ENCODE peak calls at places on chromosomes 2 and 18, in five cellular contexts. One of them, this sample, is unnamed. For H3K27me3, the result is how much of the 10 kb centered on the place peaks cover.

GRCh38 chr2:73000808-73001570 is 70.5 kb downstream of the SFXN5 start:
- DNase-seq in neuronal stem cell: no peak
- DNase-seq in thoracic aorta: no peak
- DNase-seq in neural progenitor cell: no peak
- DNase-seq in heart right ventricle: no peak
- DNase-seq in this sample: peak

GRCh38 chr2:215624423-215624829 is 188.6 kb upstream of the FN1 start:
- DNase-seq in heart right ventricle: no peak
- DNase-seq in neuronal stem cell: no peak
- DNase-seq in neural progenitor cell: no peak
- DNase-seq in thoracic aorta: peak
- DNase-seq in this sample: peak

GRCh38 chr18:58010265-58010664 is 33.8 kb upstream of the NEDD4L start:
- DNase-seq in neuronal stem cell: no peak
- DNase-seq in heart right ventricle: no peak
- DNase-seq in neural progenitor cell: no peak
- DNase-seq in thoracic aorta: no peak
- DNase-seq in this sample: no peak

GRCh38 chr2:15719566-15720313 is 128.1 kb downstream of the DDX1 start:
- DNase-seq in heart right ventricle: no peak
- DNase-seq in thoracic aorta: no peak
- DNase-seq in neuronal stem cell: no peak
- DNase-seq in neural progenitor cell: no peak
- DNase-seq in this sample: no peak

GRCh38 chr2:150066490-150066889 is 421.0 kb downstream of the RND3 start:
- DNase-seq in neuronal stem cell: no peak
- DNase-seq in neural progenitor cell: no peak
- DNase-seq in heart right ventricle: no peak
- DNase-seq in thoracic aorta: no peak
- DNase-seq in this sample: no peak

GRCh38 chr2:7146151-7146550 is 228.9 kb downstream of the RNF144A start:
- DNase-seq in heart right ventricle: no peak
- DNase-seq in thoracic aorta: no peak
- DNase-seq in neural progenitor cell: no peak
- DNase-seq in neuronal stem cell: no peak
- DNase-seq in this sample: no peak

GRCh38 chr2:164839914-164840457 is 1.6 kb downstream of the COBLL1 start:
- DNase-seq in heart right ventricle: peak
- DNase-seq in neuronal stem cell: no peak
- DNase-seq in neural progenitor cell: no peak
- DNase-seq in thoracic aorta: no peak
- DNase-seq in this sample: no peak

GRCh38 chr2:70371753-70372152 is 69.9 kb upstream of the FAM136A start:
- DNase-seq in neural progenitor cell: no peak
- DNase-seq in thoracic aorta: no peak
- DNase-seq in neuronal stem cell: no peak
- DNase-seq in heart right ventricle: no peak
- DNase-seq in this sample: no peak

GRCh38 chr2:187372213-187372612 is 75.8 kb downstream of the CALCRL start:
- DNase-seq in heart right ventricle: no peak
- DNase-seq in neuronal stem cell: no peak
- DNase-seq in neural progenitor cell: no peak
- DNase-seq in thoracic aorta: no peak
- DNase-seq in this sample: no peak

GRCh38 chr2:72937356-72937669 is 20.0 kb downstream of the EMX1 start:
- DNase-seq in neural progenitor cell: no peak
- DNase-seq in neuronal stem cell: no peak
- DNase-seq in heart right ventricle: no peak
- DNase-seq in thoracic aorta: no peak
- DNase-seq in this sample: no peak

GRCh38 chr2:73823916-73824523 is 4.7 kb upstream of the STAMBP start:
- DNase-seq in neural progenitor cell: peak
- DNase-seq in neuronal stem cell: peak
- DNase-seq in heart right ventricle: peak
- DNase-seq in thoracic aorta: no peak
- DNase-seq in this sample: no peak

GRCh38 chr2:136122654-136123053 is 4.7 kb upstream of the CXCR4 start:
- DNase-seq in heart right ventricle: no peak
- DNase-seq in neural progenitor cell: no peak
- DNase-seq in neuronal stem cell: no peak
- DNase-seq in thoracic aorta: no peak
- DNase-seq in this sample: no peak

GRCh38 chr18:72174972-72175649 is 369.0 kb downstream of the CBLN2 start:
- DNase-seq in neuronal stem cell: no peak
- DNase-seq in heart right ventricle: no peak
- DNase-seq in thoracic aorta: no peak
- DNase-seq in neural progenitor cell: no peak
- DNase-seq in this sample: no peak

GRCh38 chr2:96863575-96864342 is 5.9 kb upstream of the ANKRD39 start:
- DNase-seq in neural progenitor cell: no peak
- DNase-seq in thoracic aorta: no peak
- DNase-seq in neuronal stem cell: no peak
- DNase-seq in heart right ventricle: no peak
- DNase-seq in this sample: no peak

GRCh38 chr18:78603102-78603501 is 376.5 kb upstream of the SALL3 start:
- DNase-seq in neuronal stem cell: no peak
- DNase-seq in neural progenitor cell: no peak
- DNase-seq in heart right ventricle: no peak
- DNase-seq in thoracic aorta: no peak
- DNase-seq in this sample: no peak
- H3K27me3 ChIP-seq in neuronal stem cell: under half
- H3K27me3 ChIP-seq in neural progenitor cell: under half
- H3K27me3 ChIP-seq in heart right ventricle: under half
- H3K27me3 ChIP-seq in thoracic aorta: under half
- H3K27me3 ChIP-seq in this sample: under half

DNA sequence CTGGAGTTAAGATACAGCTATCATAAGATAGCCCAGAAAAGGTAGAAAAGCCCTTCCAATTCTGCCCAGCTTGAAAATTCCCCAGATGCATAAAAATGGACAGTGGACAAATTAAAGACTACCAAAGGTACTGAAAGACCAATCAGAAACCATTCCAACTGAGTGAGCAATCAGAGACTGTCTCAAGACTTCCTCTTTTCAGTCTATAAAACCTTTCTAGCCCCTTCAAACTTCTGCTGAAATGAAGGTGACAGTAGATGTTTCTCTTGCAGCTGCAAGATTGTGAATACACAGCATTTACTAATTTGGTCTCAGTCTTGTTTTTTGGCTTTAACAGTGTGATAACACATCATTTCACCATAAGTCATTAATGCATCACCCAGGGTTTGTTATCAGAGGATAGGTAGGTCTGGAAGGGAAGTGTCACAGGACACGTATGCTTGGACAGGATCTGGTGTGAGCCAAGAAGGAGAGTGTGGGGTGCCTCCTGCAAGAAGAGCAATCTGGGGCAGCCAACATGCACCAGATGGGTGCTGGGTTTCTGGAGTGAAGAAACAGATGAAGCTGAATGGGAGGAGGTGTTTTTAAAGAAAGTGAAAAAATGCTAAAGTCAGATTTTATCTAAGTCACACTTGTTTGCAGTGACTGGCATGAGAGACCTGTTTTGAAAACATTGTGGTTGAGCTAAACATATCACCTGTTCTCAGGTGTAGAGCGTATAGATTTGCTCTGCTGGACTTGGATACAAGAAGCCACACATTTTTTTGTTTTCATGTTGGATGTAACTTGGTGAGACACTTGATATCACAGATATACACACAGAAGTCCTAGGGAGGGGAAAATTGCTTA is 75.3 kb upstream of the DDX18 start:
- DNase-seq in neuronal stem cell: no peak
- DNase-seq in neural progenitor cell: no peak
- DNase-seq in heart right ventricle: no peak
- DNase-seq in thoracic aorta: no peak
- DNase-seq in this sample: no peak
- H3K27me3 ChIP-seq in neuronal stem cell: under half
- H3K27me3 ChIP-seq in neural progenitor cell: under half
- H3K27me3 ChIP-seq in heart right ventricle: under half
- H3K27me3 ChIP-seq in thoracic aorta: under half
- H3K27me3 ChIP-seq in this sample: under half

GRCh38 chr2:231939022-231939421 is 12.8 kb upstream of the NPPC start:
- DNase-seq in neural progenitor cell: no peak
- DNase-seq in thoracic aorta: no peak
- DNase-seq in heart right ventricle: no peak
- DNase-seq in neuronal stem cell: no peak
- DNase-seq in this sample: no peak
- H3K27me3 ChIP-seq in neural progenitor cell: under half
- H3K27me3 ChIP-seq in thoracic aorta: under half
- H3K27me3 ChIP-seq in heart right ventricle: under half
- H3K27me3 ChIP-seq in neuronal stem cell: under half
- H3K27me3 ChIP-seq in this sample: under half

DNA sequence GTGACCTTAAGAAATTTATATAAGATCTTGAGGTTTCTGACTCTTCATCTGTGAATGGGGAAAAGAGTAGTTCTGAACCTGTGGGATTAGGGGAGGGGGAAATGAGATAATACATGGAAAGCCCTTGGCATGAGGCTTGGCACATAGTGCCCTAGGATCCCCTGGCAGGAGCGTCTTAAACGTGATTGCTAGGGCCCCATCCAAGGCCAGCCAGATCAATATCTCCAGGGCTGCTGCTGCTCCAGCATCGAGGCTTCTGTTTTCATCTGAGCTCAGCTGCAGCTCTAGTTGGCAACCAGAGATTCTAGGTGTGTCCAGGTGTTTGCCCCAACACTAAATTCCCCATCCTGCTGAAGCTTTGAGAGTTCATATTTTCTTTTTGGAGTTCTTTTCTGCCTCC is 71.0 kb downstream of the IL1R2 start:
- DNase-seq in neuronal stem cell: no peak
- DNase-seq in neural progenitor cell: no peak
- DNase-seq in thoracic aorta: no peak
- DNase-seq in heart right ventricle: no peak
- DNase-seq in this sample: no peak
- H3K27me3 ChIP-seq in neuronal stem cell: under half
- H3K27me3 ChIP-seq in neural progenitor cell: under half
- H3K27me3 ChIP-seq in thoracic aorta: under half
- H3K27me3 ChIP-seq in heart right ventricle: under half
- H3K27me3 ChIP-seq in this sample: under half

GRCh38 chr2:236176417-236176816 is 8.2 kb upstream of the GBX2 start:
- DNase-seq in neural progenitor cell: peak
- DNase-seq in heart right ventricle: no peak
- DNase-seq in neuronal stem cell: peak
- DNase-seq in thoracic aorta: no peak
- DNase-seq in this sample: no peak
- H3K27me3 ChIP-seq in neural progenitor cell: half or more
- H3K27me3 ChIP-seq in heart right ventricle: half or more
- H3K27me3 ChIP-seq in neuronal stem cell: half or more
- H3K27me3 ChIP-seq in thoracic aorta: under half
- H3K27me3 ChIP-seq in this sample: under half

GRCh38 chr2:174328309-174329156 is 6.2 kb upstream of the SP9 start:
- DNase-seq in heart right ventricle: no peak
- DNase-seq in neuronal stem cell: peak
- DNase-seq in neural progenitor cell: peak
- DNase-seq in thoracic aorta: no peak
- DNase-seq in this sample: no peak

GRCh38 chr2:174327559-174327897 is 7.2 kb upstream of the SP9 start:
- DNase-seq in thoracic aorta: no peak
- DNase-seq in neural progenitor cell: no peak
- DNase-seq in neuronal stem cell: no peak
- DNase-seq in heart right ventricle: no peak
- DNase-seq in this sample: no peak

GRCh38 chr2:174327958-174328308 is 6.8 kb upstream of the SP9 start:
- DNase-seq in thoracic aorta: no peak
- DNase-seq in neural progenitor cell: peak
- DNase-seq in heart right ventricle: no peak
- DNase-seq in neuronal stem cell: peak
- DNase-seq in this sample: no peak

GRCh38 chr2:174330945-174331619 is 3.7 kb upstream of the SP9 start:
- DNase-seq in heart right ventricle: no peak
- DNase-seq in neuronal stem cell: peak
- DNase-seq in thoracic aorta: no peak
- DNase-seq in neural progenitor cell: peak
- DNase-seq in this sample: no peak

DNA sequence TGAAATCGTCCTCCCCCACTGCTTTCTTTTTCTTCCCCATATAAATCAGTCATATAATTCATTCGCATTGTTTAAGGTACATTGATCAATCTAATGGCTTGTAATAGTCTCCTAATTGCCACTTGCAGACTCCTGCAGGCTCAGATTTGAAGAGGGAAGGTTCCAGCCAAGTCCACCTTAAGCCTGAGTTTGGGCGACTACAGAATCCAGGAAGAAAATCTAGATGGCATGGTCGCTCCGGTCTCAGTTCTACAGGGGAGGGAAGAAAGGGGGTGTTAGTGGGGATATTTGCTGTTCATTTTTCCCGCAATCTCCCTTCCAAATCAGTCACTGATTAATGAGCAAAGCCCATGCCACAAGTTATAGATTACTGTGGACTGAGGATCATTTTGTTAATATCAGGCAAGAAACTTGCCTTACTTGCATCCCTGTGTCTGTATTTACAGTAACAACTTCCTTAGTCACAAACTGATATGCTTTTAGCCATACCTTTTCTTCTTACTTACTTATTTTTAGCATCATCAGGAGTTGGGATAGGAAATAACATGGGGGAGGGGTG is 5.5 kb upstream of the SP9 start:
- DNase-seq in heart right ventricle: no peak
- DNase-seq in neuronal stem cell: no peak
- DNase-seq in neural progenitor cell: no peak
- DNase-seq in thoracic aorta: no peak
- DNase-seq in this sample: no peak
- H3K27me3 ChIP-seq in heart right ventricle: half or more
- H3K27me3 ChIP-seq in neuronal stem cell: half or more
- H3K27me3 ChIP-seq in neural progenitor cell: half or more
- H3K27me3 ChIP-seq in thoracic aorta: half or more
- H3K27me3 ChIP-seq in this sample: half or more

DNA sequence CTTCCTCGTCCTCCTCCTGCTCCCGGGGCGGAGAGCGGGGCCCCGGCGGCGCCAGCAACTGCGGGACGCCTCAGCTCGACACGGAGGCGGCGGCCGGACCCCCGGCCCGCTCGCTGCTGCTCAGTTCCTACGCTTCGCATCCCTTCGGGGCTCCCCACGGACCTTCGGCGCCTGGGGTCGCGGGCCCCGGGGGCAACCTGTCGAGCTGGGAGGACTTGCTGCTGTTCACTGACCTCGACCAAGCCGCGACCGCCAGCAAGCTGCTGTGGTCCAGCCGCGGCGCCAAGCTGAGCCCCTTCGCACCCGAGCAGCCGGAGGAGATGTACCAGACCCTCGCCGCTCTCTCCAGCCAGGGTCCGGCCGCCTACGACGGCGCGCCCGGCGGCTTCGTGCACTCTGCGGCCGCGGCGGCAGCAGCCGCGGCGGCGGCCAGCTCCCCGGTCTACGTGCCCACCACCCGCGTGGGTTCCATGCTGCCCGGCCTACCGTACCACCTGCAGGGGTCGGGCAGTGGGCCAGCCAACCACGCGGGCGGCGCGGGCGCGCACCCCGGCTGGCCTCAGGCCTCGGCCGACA is 2.0 kb downstream of the GATA6 start:
- DNase-seq in neuronal stem cell: no peak
- DNase-seq in heart right ventricle: no peak
- DNase-seq in thoracic aorta: no peak
- DNase-seq in neural progenitor cell: peak
- DNase-seq in this sample: no peak
- H3K27me3 ChIP-seq in neuronal stem cell: half or more
- H3K27me3 ChIP-seq in heart right ventricle: under half
- H3K27me3 ChIP-seq in thoracic aorta: under half
- H3K27me3 ChIP-seq in neural progenitor cell: half or more
- H3K27me3 ChIP-seq in this sample: under half

GRCh38 chr2:179861777-179862117 is 335 bp upstream of the ZNF385B start:
- DNase-seq in neuronal stem cell: peak
- DNase-seq in heart right ventricle: no peak
- DNase-seq in thoracic aorta: no peak
- DNase-seq in neural progenitor cell: peak
- DNase-seq in this sample: no peak
- H3K27me3 ChIP-seq in neuronal stem cell: under half
- H3K27me3 ChIP-seq in heart right ventricle: half or more
- H3K27me3 ChIP-seq in thoracic aorta: under half
- H3K27me3 ChIP-seq in neural progenitor cell: under half
- H3K27me3 ChIP-seq in this sample: under half

GRCh38 chr2:86338778-86339295 is 1.4 kb upstream of the REEP1 start:
- DNase-seq in neuronal stem cell: no peak
- DNase-seq in thoracic aorta: no peak
- DNase-seq in neural progenitor cell: no peak
- DNase-seq in heart right ventricle: no peak
- DNase-seq in this sample: no peak
- H3K27me3 ChIP-seq in neuronal stem cell: under half
- H3K27me3 ChIP-seq in thoracic aorta: under half
- H3K27me3 ChIP-seq in neural progenitor cell: half or more
- H3K27me3 ChIP-seq in heart right ventricle: under half
- H3K27me3 ChIP-seq in this sample: under half

This sample was measured in right atrium auricular region.